ENCODE peak calls at places on chromosomes 4 and X, in five cellular contexts. G is lower leg skin; J is AG09309; L is CD4-positive, alpha-beta memory T cell; K is GM13976. W is an unnamed sample.

GRCh38 chrX:106035064-106035463 is 3.5 kb downstream of the SERPINA7 start:
- DNase-seq in G (no peak), J (no peak), L (no peak), K (no peak), W (no peak)

GRCh38 chr4:73257995-73258667 is 467 bp downstream of the ANKRD17 start:
- DNase-seq in G (peak), J (no peak), L (no peak), K (peak), W (no peak)

GRCh38 chr4:125489952-125490690 is 175.4 kb downstream of the FAT4 start:
- DNase-seq in G (no peak), J (no peak), L (no peak), K (no peak), W (no peak)

GRCh38 chrX:3526084-3526483 is 179.6 kb upstream of the MXRA5 start:
- DNase-seq in G (no peak), J (no peak), L (no peak), K (no peak), W (no peak)

GRCh38 chrX:71198066-71198465 is 25.0 kb upstream of the GJB1 start:
- DNase-seq in G (no peak), J (no peak), L (no peak), K (peak), W (no peak)

GRCh38 chr4:122003335-122003734 is 51.5 kb upstream of the TRPC3 start:
- DNase-seq in G (no peak), J (no peak), L (peak), K (peak), W (peak)

GRCh38 chr4:182206916-182207315 is 36.3 kb upstream of the TENM3 start:
- DNase-seq in G (no peak), J (no peak), L (no peak), K (no peak), W (no peak)

GRCh38 chr4:108702960-108703359 is 52.6 kb downstream of the OSTC start:
- DNase-seq in G (no peak), J (no peak), L (peak), K (no peak), W (no peak)

GRCh38 chr4:52861171-52861873 is 795 bp upstream of the RASL11B start:
- DNase-seq in G (no peak), J (no peak), L (no peak), K (no peak), W (no peak)

W was measured in SW 1271.